ENCODE peak calls at places on chromosomes 13 and 19, in four cellular contexts. H is fibroblast of lung, E is iris pigment epithelial cell, X is foreskin keratinocyte. Q is an unnamed sample.

GRCh38 chr13:33742321-33742720 is 75.6 kb upstream of the RFC3 start:
- DNase-seq in E (no peak), H (no peak), X (no peak), Q (no peak)

GRCh38 chr19:45235485-45235884 is 9.7 kb downstream of the EXOC3L2 start:
- DNase-seq in X (no peak), E (no peak), H (no peak), Q (no peak)

GRCh38 chr13:30898721-30899188 is 7.3 kb upstream of the MEDAG start:
- DNase-seq in X (no peak), E (peak), H (peak), Q (no peak)

GRCh38 chr19:53977991-53978731 is 13.3 kb upstream of the CACNG6 start:
- DNase-seq in X (no peak), E (peak), H (peak), Q (no peak)

GRCh38 chr13:101452519-101453485 is at the start of gene ITGBL1:
- DNase-seq in H (no peak), X (no peak), E (peak), Q (no peak)

GRCh38 chr19:28984315-28984714 is 228.6 kb downstream of the UQCRFS1 start:
- DNase-seq in E (no peak), H (no peak), X (no peak), Q (no peak)

GRCh38 chr19:58001895-58002369 is 688 bp downstream of the ZNF606 start:
- DNase-seq in X (no peak), E (peak), H (peak), Q (no peak)

GRCh38 chr19:49664171-49665070 is 1.2 kb downstream of the IRF3 start:
- DNase-seq in X (peak), E (peak), H (peak), Q (peak)

GRCh38 chr13:39244561-39245230 is 206.4 kb downstream of the NHLRC3 start:
- DNase-seq in H (no peak), X (no peak), E (no peak), Q (no peak)

GRCh38 chr13:69474286-69474685 is 633.3 kb upstream of the ATXN8OS start:
- DNase-seq in E (peak), X (peak), H (peak), Q (no peak)

GRCh38 chr19:44820648-44821609 is 12.0 kb downstream of the BCAM start:
- DNase-seq in H (no peak), X (no peak), E (no peak), Q (no peak)

GRCh38 chr13:95156208-95156607 is 145.0 kb downstream of the ABCC4 start:
- DNase-seq in E (peak), X (no peak), H (peak), Q (no peak)

GRCh38 chr13:35283856-35284255 is 192.6 kb downstream of the MAB21L1 start:
- DNase-seq in E (peak), X (peak), H (peak), Q (no peak)

GRCh38 chr19:14563989-14564650 is 7.7 kb downstream of the NDUFB7 start:
- DNase-seq in E (peak), H (no peak), X (no peak), Q (no peak)

GRCh38 chr13:100234524-100235136 is 145.7 kb downstream of the PCCA start:
- DNase-seq in E (peak), X (no peak), H (peak), Q (no peak)

GRCh38 chr19:51750381-51751124 is 1.1 kb downstream of the FPR1 start:
- DNase-seq in E (peak), X (no peak), H (peak), Q (no peak)

GRCh38 chr19:35055715-35056179 is 14.2 kb downstream of the HPN start:
- DNase-seq in H (no peak), E (no peak), X (no peak), Q (peak)

GRCh38 chr13:35964764-35965163 is 166.4 kb downstream of the DCLK1 start:
- DNase-seq in E (peak), X (no peak), H (no peak), Q (no peak)

GRCh38 chr19:41694196-41694595 is 6.1 kb upstream of the CEACAM7 start:
- DNase-seq in H (no peak), X (no peak), E (no peak), Q (no peak)

GRCh38 chr19:2013683-2013961 is 1.9 kb downstream of the BTBD2 start:
- DNase-seq in H (no peak), E (no peak), X (no peak), Q (no peak)

GRCh38 chr19:2549701-2550191 is 73.8 kb downstream of the GADD45B start:
- DNase-seq in H (peak), X (no peak), E (peak), Q (no peak)

GRCh38 chr13:95800455-95800854 is 123.5 kb downstream of the DNAJC3 start:
- DNase-seq in E (no peak), H (no peak), X (no peak), Q (peak)

GRCh38 chr13:70339738-70340137 is 231.5 kb upstream of the KLHL1 start:
- DNase-seq in X (no peak), H (no peak), E (peak), Q (no peak)

GRCh38 chr19:17999685-18000479 is 8.1 kb upstream of the ARRDC2 start:
- DNase-seq in X (no peak), H (no peak), E (no peak), Q (no peak)

GRCh38 chr19:15539638-15540037 is 31.3 kb downstream of the CYP4F22 start:
- DNase-seq in H (no peak), X (no peak), E (no peak), Q (no peak)

GRCh38 chr19:29404951-29405727 is 120.7 kb upstream of the VSTM2B start:
- DNase-seq in E (no peak), X (no peak), H (no peak), Q (peak)

GRCh38 chr19:19460761-19461265 is 54.5 kb downstream of the TSSK6 start:
- DNase-seq in E (no peak), H (no peak), X (no peak), Q (no peak)

GRCh38 chr19:18029617-18030338 is 21.8 kb downstream of the ARRDC2 start:
- DNase-seq in H (no peak), E (peak), X (no peak), Q (peak)

GRCh38 chr13:24506698-24507335 is 5.8 kb downstream of the PARP4 start:
- DNase-seq in H (no peak), X (no peak), E (no peak), Q (no peak)

GRCh38 chr13:59750860-59751259 is 412.9 kb downstream of the DIAPH3 start:
- DNase-seq in X (peak), E (peak), H (peak), Q (peak)

GRCh38 chr13:72561791-72562190 is 165.6 kb downstream of the MZT1 start:
- DNase-seq in E (no peak), H (no peak), X (no peak), Q (no peak)

GRCh38 chr13:45584816-45585215 is 30.7 kb downstream of the ERICH6B start:
- DNase-seq in X (no peak), E (no peak), H (no peak), Q (no peak)

Q was measured in DMS 273 treated with DMSO at 0.1 percent for 48 hours.